ENCODE peak calls at places on chromosomes 13 and 19, in ten cellular contexts. One of them, this sample, is unnamed.
A peak's percentile ranks its signal among the peaks of the same experiment; 100 is the strongest.

GRCh38 chr13:114035583-114036501 is 62.0 kb upstream of the C13orf46 start:
- DNase-seq in left cardiac atrium: no peak
- DNase-seq in H54: no peak
- DNase-seq in retina: peak; percentile 69
- DNase-seq in mesothelial cell of epicardium: no peak
- DNase-seq in IMR-90: peak; percentile 35
- DNase-seq in AG09319: no peak
- DNase-seq in stimulated activated CD8-positive, alpha-beta memory T cell treated with anti-CD3 and anti-CD28 coated beads, Interleukin-4, amount 100 ng/mL, for 4 hours: no peak
- DNase-seq in activated CD4-positive, alpha-beta T cell treated with anti-CD3 and anti-CD28 coated beads, Interleukin-2, amount 50 U/mL, for 1 hour: no peak
- DNase-seq in NCI-H510A treated with DMSO at 0.1 percent for 48 hours: no peak
- DNase-seq in this sample: peak; percentile 58

GRCh38 chr13:85879014-85879413 is 79.8 kb upstream of the SLITRK6 start:
- DNase-seq in activated CD4-positive, alpha-beta T cell treated with anti-CD3 and anti-CD28 coated beads, Interleukin-2, amount 50 U/mL, for 1 hour: no peak
- DNase-seq in stimulated activated CD8-positive, alpha-beta memory T cell treated with anti-CD3 and anti-CD28 coated beads, Interleukin-4, amount 100 ng/mL, for 4 hours: no peak
- DNase-seq in H54: no peak
- DNase-seq in left cardiac atrium: no peak
- DNase-seq in AG09319: no peak
- DNase-seq in retina: no peak
- DNase-seq in IMR-90: no peak
- DNase-seq in NCI-H510A treated with DMSO at 0.1 percent for 48 hours: no peak
- DNase-seq in mesothelial cell of epicardium: no peak
- DNase-seq in this sample: no peak

GRCh38 chr19:10752237-10752912 is 34.5 kb downstream of the DNM2 start:
- DNase-seq in IMR-90: no peak
- DNase-seq in mesothelial cell of epicardium: no peak
- DNase-seq in AG09319: no peak
- DNase-seq in stimulated activated CD8-positive, alpha-beta memory T cell treated with anti-CD3 and anti-CD28 coated beads, Interleukin-4, amount 100 ng/mL, for 4 hours: no peak
- DNase-seq in retina: no peak
- DNase-seq in left cardiac atrium: no peak
- DNase-seq in activated CD4-positive, alpha-beta T cell treated with anti-CD3 and anti-CD28 coated beads, Interleukin-2, amount 50 U/mL, for 1 hour: no peak
- DNase-seq in NCI-H510A treated with DMSO at 0.1 percent for 48 hours: no peak
- DNase-seq in H54: no peak
- DNase-seq in this sample: peak; percentile 52

GRCh38 chr13:48579167-48579918 is 46.5 kb upstream of the RCBTB2 start:
- DNase-seq in stimulated activated CD8-positive, alpha-beta memory T cell treated with anti-CD3 and anti-CD28 coated beads, Interleukin-4, amount 100 ng/mL, for 4 hours: no peak
- DNase-seq in NCI-H510A treated with DMSO at 0.1 percent for 48 hours: no peak
- DNase-seq in activated CD4-positive, alpha-beta T cell treated with anti-CD3 and anti-CD28 coated beads, Interleukin-2, amount 50 U/mL, for 1 hour: no peak
- DNase-seq in retina: no peak
- DNase-seq in left cardiac atrium: no peak
- DNase-seq in mesothelial cell of epicardium: no peak
- DNase-seq in IMR-90: no peak
- DNase-seq in H54: no peak
- DNase-seq in AG09319: no peak
- DNase-seq in this sample: no peak

GRCh38 chr13:99294198-99294597 is 13.0 kb downstream of the GPR183 start:
- DNase-seq in activated CD4-positive, alpha-beta T cell treated with anti-CD3 and anti-CD28 coated beads, Interleukin-2, amount 50 U/mL, for 1 hour: no peak
- DNase-seq in NCI-H510A treated with DMSO at 0.1 percent for 48 hours: no peak
- DNase-seq in AG09319: no peak
- DNase-seq in H54: no peak
- DNase-seq in stimulated activated CD8-positive, alpha-beta memory T cell treated with anti-CD3 and anti-CD28 coated beads, Interleukin-4, amount 100 ng/mL, for 4 hours: no peak
- DNase-seq in retina: no peak
- DNase-seq in IMR-90: no peak
- DNase-seq in left cardiac atrium: no peak
- DNase-seq in mesothelial cell of epicardium: no peak
- DNase-seq in this sample: no peak

GRCh38 chr13:46286972-46287371 is 75.2 kb downstream of the LRRC63 start:
- DNase-seq in retina: no peak
- DNase-seq in left cardiac atrium: no peak
- DNase-seq in NCI-H510A treated with DMSO at 0.1 percent for 48 hours: no peak
- DNase-seq in H54: no peak
- DNase-seq in activated CD4-positive, alpha-beta T cell treated with anti-CD3 and anti-CD28 coated beads, Interleukin-2, amount 50 U/mL, for 1 hour: no peak
- DNase-seq in AG09319: no peak
- DNase-seq in IMR-90: no peak
- DNase-seq in mesothelial cell of epicardium: no peak
- DNase-seq in stimulated activated CD8-positive, alpha-beta memory T cell treated with anti-CD3 and anti-CD28 coated beads, Interleukin-4, amount 100 ng/mL, for 4 hours: no peak
- DNase-seq in this sample: no peak

GRCh38 chr19:43380771-43381386 is 27.4 kb downstream of the CD177 start:
- DNase-seq in mesothelial cell of epicardium: no peak
- DNase-seq in left cardiac atrium: no peak
- DNase-seq in retina: no peak
- DNase-seq in NCI-H510A treated with DMSO at 0.1 percent for 48 hours: no peak
- DNase-seq in stimulated activated CD8-positive, alpha-beta memory T cell treated with anti-CD3 and anti-CD28 coated beads, Interleukin-4, amount 100 ng/mL, for 4 hours: no peak
- DNase-seq in activated CD4-positive, alpha-beta T cell treated with anti-CD3 and anti-CD28 coated beads, Interleukin-2, amount 50 U/mL, for 1 hour: no peak
- DNase-seq in H54: no peak
- DNase-seq in AG09319: no peak
- DNase-seq in IMR-90: no peak
- DNase-seq in this sample: no peak

GRCh38 chr13:112143753-112144615 is 77.0 kb downstream of the SOX1 start:
- DNase-seq in mesothelial cell of epicardium: no peak
- DNase-seq in left cardiac atrium: no peak
- DNase-seq in retina: no peak
- DNase-seq in stimulated activated CD8-positive, alpha-beta memory T cell treated with anti-CD3 and anti-CD28 coated beads, Interleukin-4, amount 100 ng/mL, for 4 hours: no peak
- DNase-seq in H54: no peak
- DNase-seq in activated CD4-positive, alpha-beta T cell treated with anti-CD3 and anti-CD28 coated beads, Interleukin-2, amount 50 U/mL, for 1 hour: no peak
- DNase-seq in AG09319: no peak
- DNase-seq in IMR-90: no peak
- DNase-seq in NCI-H510A treated with DMSO at 0.1 percent for 48 hours: no peak
- DNase-seq in this sample: no peak

GRCh38 chr19:36128392-36128736 is 11.5 kb upstream of the CAPNS1 start:
- DNase-seq in H54: no peak
- DNase-seq in IMR-90: no peak
- DNase-seq in left cardiac atrium: no peak
- DNase-seq in activated CD4-positive, alpha-beta T cell treated with anti-CD3 and anti-CD28 coated beads, Interleukin-2, amount 50 U/mL, for 1 hour: no peak
- DNase-seq in AG09319: no peak
- DNase-seq in stimulated activated CD8-positive, alpha-beta memory T cell treated with anti-CD3 and anti-CD28 coated beads, Interleukin-4, amount 100 ng/mL, for 4 hours: no peak
- DNase-seq in retina: no peak
- DNase-seq in mesothelial cell of epicardium: no peak
- DNase-seq in NCI-H510A treated with DMSO at 0.1 percent for 48 hours: peak; percentile 75
- DNase-seq in this sample: no peak

GRCh38 chr13:98999635-98999952 is 21.7 kb upstream of the DOCK9 start:
- DNase-seq in IMR-90: peak; percentile 19
- DNase-seq in activated CD4-positive, alpha-beta T cell treated with anti-CD3 and anti-CD28 coated beads, Interleukin-2, amount 50 U/mL, for 1 hour: no peak
- DNase-seq in retina: no peak
- DNase-seq in left cardiac atrium: no peak
- DNase-seq in mesothelial cell of epicardium: no peak
- DNase-seq in stimulated activated CD8-positive, alpha-beta memory T cell treated with anti-CD3 and anti-CD28 coated beads, Interleukin-4, amount 100 ng/mL, for 4 hours: no peak
- DNase-seq in NCI-H510A treated with DMSO at 0.1 percent for 48 hours: no peak
- DNase-seq in AG09319: no peak
- DNase-seq in H54: no peak
- DNase-seq in this sample: no peak

GRCh38 chr19:34428549-34429285 is 536 bp downstream of the UBA2 start:
- DNase-seq in mesothelial cell of epicardium: peak; percentile 23
- DNase-seq in retina: peak; percentile 64
- DNase-seq in left cardiac atrium: peak; percentile 52
- DNase-seq in stimulated activated CD8-positive, alpha-beta memory T cell treated with anti-CD3 and anti-CD28 coated beads, Interleukin-4, amount 100 ng/mL, for 4 hours: no peak
- DNase-seq in activated CD4-positive, alpha-beta T cell treated with anti-CD3 and anti-CD28 coated beads, Interleukin-2, amount 50 U/mL, for 1 hour: no peak
- DNase-seq in AG09319: no peak
- DNase-seq in H54: peak; percentile 53
- DNase-seq in IMR-90: peak; percentile 17
- DNase-seq in NCI-H510A treated with DMSO at 0.1 percent for 48 hours: peak; percentile 32
- DNase-seq in this sample: no peak

GRCh38 chr13:49869514-49869913 is 66.6 kb downstream of the SPRYD7 start:
- DNase-seq in mesothelial cell of epicardium: no peak
- DNase-seq in IMR-90: peak; percentile 36
- DNase-seq in H54: no peak
- DNase-seq in stimulated activated CD8-positive, alpha-beta memory T cell treated with anti-CD3 and anti-CD28 coated beads, Interleukin-4, amount 100 ng/mL, for 4 hours: no peak
- DNase-seq in NCI-H510A treated with DMSO at 0.1 percent for 48 hours: no peak
- DNase-seq in retina: no peak
- DNase-seq in activated CD4-positive, alpha-beta T cell treated with anti-CD3 and anti-CD28 coated beads, Interleukin-2, amount 50 U/mL, for 1 hour: no peak
- DNase-seq in AG09319: no peak
- DNase-seq in left cardiac atrium: no peak
- DNase-seq in this sample: no peak

GRCh38 chr19:4098493-4098892 is 25.4 kb downstream of the MAP2K2 start:
- DNase-seq in NCI-H510A treated with DMSO at 0.1 percent for 48 hours: no peak
- DNase-seq in IMR-90: no peak
- DNase-seq in stimulated activated CD8-positive, alpha-beta memory T cell treated with anti-CD3 and anti-CD28 coated beads, Interleukin-4, amount 100 ng/mL, for 4 hours: no peak
- DNase-seq in mesothelial cell of epicardium: no peak
- DNase-seq in AG09319: no peak
- DNase-seq in retina: no peak
- DNase-seq in left cardiac atrium: no peak
- DNase-seq in H54: no peak
- DNase-seq in activated CD4-positive, alpha-beta T cell treated with anti-CD3 and anti-CD28 coated beads, Interleukin-2, amount 50 U/mL, for 1 hour: no peak
- DNase-seq in this sample: no peak

GRCh38 chr13:43805071-43805468 is 18.3 kb upstream of the ENOX1 start:
- DNase-seq in left cardiac atrium: no peak
- DNase-seq in retina: no peak
- DNase-seq in AG09319: no peak
- DNase-seq in IMR-90: peak; percentile 96
- DNase-seq in mesothelial cell of epicardium: no peak
- DNase-seq in activated CD4-positive, alpha-beta T cell treated with anti-CD3 and anti-CD28 coated beads, Interleukin-2, amount 50 U/mL, for 1 hour: no peak
- DNase-seq in NCI-H510A treated with DMSO at 0.1 percent for 48 hours: no peak
- DNase-seq in H54: peak; percentile 49
- DNase-seq in stimulated activated CD8-positive, alpha-beta memory T cell treated with anti-CD3 and anti-CD28 coated beads, Interleukin-4, amount 100 ng/mL, for 4 hours: no peak
- DNase-seq in this sample: no peak

GRCh38 chr19:33947565-33947964 is 150.9 kb downstream of the KCTD15 start:
- DNase-seq in mesothelial cell of epicardium: no peak
- DNase-seq in NCI-H510A treated with DMSO at 0.1 percent for 48 hours: no peak
- DNase-seq in left cardiac atrium: no peak
- DNase-seq in stimulated activated CD8-positive, alpha-beta memory T cell treated with anti-CD3 and anti-CD28 coated beads, Interleukin-4, amount 100 ng/mL, for 4 hours: no peak
- DNase-seq in H54: no peak
- DNase-seq in IMR-90: no peak
- DNase-seq in activated CD4-positive, alpha-beta T cell treated with anti-CD3 and anti-CD28 coated beads, Interleukin-2, amount 50 U/mL, for 1 hour: no peak
- DNase-seq in retina: no peak
- DNase-seq in AG09319: no peak
- DNase-seq in this sample: no peak

GRCh38 chr13:83007226-83007625 is 875.0 kb downstream of the SLITRK1 start:
- DNase-seq in NCI-H510A treated with DMSO at 0.1 percent for 48 hours: no peak
- DNase-seq in activated CD4-positive, alpha-beta T cell treated with anti-CD3 and anti-CD28 coated beads, Interleukin-2, amount 50 U/mL, for 1 hour: no peak
- DNase-seq in IMR-90: no peak
- DNase-seq in stimulated activated CD8-positive, alpha-beta memory T cell treated with anti-CD3 and anti-CD28 coated beads, Interleukin-4, amount 100 ng/mL, for 4 hours: no peak
- DNase-seq in H54: no peak
- DNase-seq in left cardiac atrium: no peak
- DNase-seq in retina: no peak
- DNase-seq in mesothelial cell of epicardium: no peak
- DNase-seq in AG09319: no peak
- DNase-seq in this sample: no peak

GRCh38 chr13:26449063-26449848 is 108.2 kb upstream of the WASF3 start:
- DNase-seq in mesothelial cell of epicardium: no peak
- DNase-seq in NCI-H510A treated with DMSO at 0.1 percent for 48 hours: no peak
- DNase-seq in IMR-90: peak; percentile 7
- DNase-seq in left cardiac atrium: no peak
- DNase-seq in H54: no peak
- DNase-seq in retina: no peak
- DNase-seq in stimulated activated CD8-positive, alpha-beta memory T cell treated with anti-CD3 and anti-CD28 coated beads, Interleukin-4, amount 100 ng/mL, for 4 hours: no peak
- DNase-seq in AG09319: no peak
- DNase-seq in activated CD4-positive, alpha-beta T cell treated with anti-CD3 and anti-CD28 coated beads, Interleukin-2, amount 50 U/mL, for 1 hour: no peak
- DNase-seq in this sample: no peak